ENCODE peak calls at places on chromosomes 5 and 9, in five cellular contexts. L, M, Q, Y and G are unnamed samples.

GRCh38 chr9:81557957-81558791 is 131.2 kb downstream of the TLE1 start:
- DNase-seq in Q (peak), Y (no peak), M (peak), L (no peak), G (peak)

GRCh38 chr9:16236326-16236725 is 634.1 kb downstream of the BNC2 start:
- DNase-seq in M (no peak), Y (no peak), Q (peak), L (no peak), G (no peak)

GRCh38 chr9:96344458-96345180 is 38.9 kb downstream of the SLC35D2 start:
- DNase-seq in Q (peak), M (peak), Y (peak), L (no peak), G (peak)

GRCh38 chr5:149810856-149811255 is 80.7 kb downstream of the PPARGC1B start:
- DNase-seq in L (no peak), Y (no peak), Q (no peak), M (no peak), G (no peak)

GRCh38 chr9:88586452-88586851 is 51.5 kb downstream of the NXNL2 start:
- DNase-seq in Y (no peak), Q (peak), M (no peak), L (no peak), G (no peak)

GRCh38 chr5:96633820-96634219 is 28.4 kb upstream of the CAST start:
- DNase-seq in Q (no peak), M (no peak), Y (no peak), L (no peak), G (no peak)

GRCh38 chr5:144121577-144121976 is 48.9 kb downstream of the YIPF5 start:
- DNase-seq in Q (peak), L (no peak), Y (no peak), M (no peak), G (no peak)

GRCh38 chr9:29750062-29750461 is 2176.8 kb upstream of the C9orf72 start:
- DNase-seq in L (no peak), Q (peak), M (peak), Y (no peak), G (peak)

GRCh38 chr9:92752812-92753404 is 11.7 kb downstream of the BICD2 start:
- DNase-seq in M (no peak), L (no peak), Y (no peak), Q (no peak), G (no peak)

GRCh38 chr9:94643746-94644145 is 4.4 kb upstream of the FBP1 start:
- DNase-seq in L (no peak), Q (no peak), M (no peak), Y (no peak), G (no peak)

GRCh38 chr5:16826379-16827125 is 109.5 kb downstream of the MYO10 start:
- DNase-seq in M (no peak), Q (peak), Y (no peak), L (no peak), G (no peak)

GRCh38 chr5:2280318-2280717 is 397.6 kb upstream of the IRX4 start:
- DNase-seq in Q (no peak), L (no peak), Y (no peak), M (no peak), G (no peak)

GRCh38 chr9:76810377-76810957 is 46.2 kb downstream of the PCA3 start:
- DNase-seq in Q (peak), L (no peak), Y (peak), M (peak), G (peak)

GRCh38 chr5:75048457-75048953 is 3.9 kb downstream of the GCNT4 start:
- DNase-seq in Y (no peak), L (no peak), M (no peak), Q (peak), G (no peak)

GRCh38 chr5:179267071-179267670 is 78.1 kb downstream of the ADAMTS2 start:
- DNase-seq in L (no peak), M (no peak), Q (peak), Y (no peak), G (no peak)

GRCh38 chr5:177403194-177403825 is 2.8 kb upstream of the PFN3 start:
- DNase-seq in L (peak), Q (peak), M (no peak), Y (peak), G (peak)